ENCODE peak calls at places on chromosomes 3 and 15, in ten cellular contexts. R is activated T-helper 1 cell treated with anti-CD3 and anti-CD28 coated beads, Interleukin-2, amount 50 U/mL, for 16 hours; D is stromal cell of bone marrow; A is stimulated activated CD8-positive, alpha-beta memory T cell treated with anti-CD3 and anti-CD28 coated beads, Interleukin-2, amount 100 ng/mL, for 48 hours; W is NCI-H774; L is HTR-8/SVneo; Q is dorsolateral prefrontal cortex; X is right atrium auricular region; C is psoas muscle; G is frontal cortex. E is an unnamed sample.

GRCh38 chr3:53478921-53479664 is 15.3 kb upstream of the CACNA1D start:
- DNase-seq in Q (no peak), R (no peak), L (no peak), G (no peak), C (no peak), A (no peak), X (no peak), W (no peak), D (no peak), E (no peak)

GRCh38 chr3:89042251-89042650 is 65.2 kb upstream of the EPHA3 start:
- DNase-seq in D (peak; percentile 28), G (no peak), C (no peak), X (no peak), W (no peak), Q (no peak), R (no peak), A (no peak), L (no peak), E (peak; percentile 39)

GRCh38 chr3:34239870-34240269 is 441.4 kb downstream of the PDCD6IP start:
- DNase-seq in Q (no peak), L (no peak), G (no peak), W (no peak), C (no peak), A (no peak), X (no peak), D (no peak), R (no peak), E (no peak)

GRCh38 chr3:196496183-196496582 is 7.4 kb downstream of the RNF168 start:
- DNase-seq in G (no peak), X (no peak), Q (no peak), R (no peak), D (no peak), C (no peak), A (no peak), L (no peak), W (no peak), E (no peak)

GRCh38 chr3:55746808-55747413 is 259.8 kb upstream of the WNT5A start:
- DNase-seq in R (no peak), C (no peak), X (no peak), L (no peak), W (no peak), A (no peak), D (peak; percentile 2), Q (no peak), G (no peak), E (peak; percentile 32)

GRCh38 chr15:56732135-56732880 is 1.0 kb downstream of the ZNF280D start:
- DNase-seq in Q (no peak), G (peak; percentile 35), C (no peak), L (no peak), X (no peak), W (no peak), D (peak; percentile 50), R (no peak), A (no peak), E (peak; percentile 58)

GRCh38 chr15:52221730-52222129 is 30.5 kb upstream of the GNB5 start:
- DNase-seq in L (no peak), X (no peak), A (no peak), Q (no peak), C (no peak), G (no peak), R (no peak), W (no peak), D (no peak), E (no peak)

GRCh38 chr15:38853608-38854007 is 289.0 kb upstream of the RASGRP1 start:
- DNase-seq in A (peak; percentile 2), Q (no peak), L (no peak), R (no peak), X (no peak), W (no peak), D (no peak), C (no peak), G (no peak), E (peak; percentile 68)

E was measured in AG10803.